ENCODE peak calls at places on chromosomes 4 and X, in six cellular contexts. A is fibroblast of lung, P is A673, H is fibroblast of mammary gland, V is RWPE2, Z is BJ. X is an unnamed sample.

GRCh38 chr4:41132055-41132683 is 82.2 kb downstream of the APBB2 start:
- DNase-seq in A (no peak), P (no peak), H (no peak), V (no peak), Z (no peak), X (no peak)

GRCh38 chrX:17967888-17968287 is 106.8 kb upstream of the RAI2 start:
- DNase-seq in A (no peak), P (no peak), H (no peak), V (no peak), Z (no peak), X (no peak)

GRCh38 chr4:134388351-134388750 is 186.8 kb upstream of the PABPC4L start:
- DNase-seq in A (no peak), P (no peak), H (no peak), V (no peak), Z (no peak), X (no peak)

GRCh38 chr4:45370370-45370769 is 644.0 kb upstream of the GNPDA2 start:
- DNase-seq in A (no peak), P (no peak), H (no peak), V (no peak), Z (no peak), X (no peak)

GRCh38 chr4:52107336-52107735 is 56.2 kb downstream of the SPATA18 start:
- DNase-seq in A (no peak), P (no peak), H (peak), V (no peak), Z (no peak), X (peak)

GRCh38 chrX:39814391-39814790 is 283.4 kb downstream of the BCOR start:
- DNase-seq in A (peak), P (peak), H (peak), V (no peak), Z (no peak), X (no peak)

GRCh38 chr4:82782626-82783025 is 16.0 kb downstream of the SCD5 start:
- DNase-seq in A (no peak), P (no peak), H (no peak), V (no peak), Z (no peak), X (no peak)

GRCh38 chrX:130246084-130246483 is 22.6 kb downstream of the ZNF280C start:
- DNase-seq in A (no peak), P (no peak), H (no peak), V (no peak), Z (no peak), X (no peak)

GRCh38 chrX:97616883-97617510 is 733.3 kb downstream of the RPA4 start:
- DNase-seq in A (peak), P (peak), H (peak), V (peak), Z (peak), X (peak)

GRCh38 chr4:94911141-94911540 is 153.4 kb downstream of the BMPR1B start:
- DNase-seq in A (no peak), P (no peak), H (no peak), V (no peak), Z (no peak), X (no peak)

GRCh38 chr4:8306511-8307021 is 37.0 kb downstream of the HTRA3 start:
- DNase-seq in A (no peak), P (no peak), H (no peak), V (peak), Z (no peak), X (no peak)

GRCh38 chr4:167100120-167100519 is 134.2 kb downstream of the SPOCK3 start:
- DNase-seq in A (peak), P (no peak), H (peak), V (no peak), Z (no peak), X (peak)

GRCh38 chr4:122732329-122733026 is at the start of gene BBS12:
- DNase-seq in A (peak), P (peak), H (peak), V (peak), Z (peak), X (peak)

GRCh38 chr4:122739174-122739573 is 6.7 kb downstream of the BBS12 start:
- DNase-seq in A (peak), P (no peak), H (peak), V (no peak), Z (peak), X (peak)

GRCh38 chr4:122731676-122732075 is 828 bp upstream of the BBS12 start:
- DNase-seq in A (no peak), P (no peak), H (no peak), V (no peak), Z (no peak), X (no peak)

GRCh38 chr4:122728781-122729330 is 3.6 kb upstream of the BBS12 start:
- DNase-seq in A (no peak), P (no peak), H (peak), V (no peak), Z (no peak), X (no peak)

GRCh38 chr4:122733805-122734155 is 1.3 kb downstream of the BBS12 start:
- DNase-seq in A (no peak), P (no peak), H (no peak), V (no peak), Z (no peak), X (no peak)
- H3K4me3 ChIP-seq in A (peak), P (peak), H (no peak), V (no peak), Z (peak), X (peak)

DNA sequence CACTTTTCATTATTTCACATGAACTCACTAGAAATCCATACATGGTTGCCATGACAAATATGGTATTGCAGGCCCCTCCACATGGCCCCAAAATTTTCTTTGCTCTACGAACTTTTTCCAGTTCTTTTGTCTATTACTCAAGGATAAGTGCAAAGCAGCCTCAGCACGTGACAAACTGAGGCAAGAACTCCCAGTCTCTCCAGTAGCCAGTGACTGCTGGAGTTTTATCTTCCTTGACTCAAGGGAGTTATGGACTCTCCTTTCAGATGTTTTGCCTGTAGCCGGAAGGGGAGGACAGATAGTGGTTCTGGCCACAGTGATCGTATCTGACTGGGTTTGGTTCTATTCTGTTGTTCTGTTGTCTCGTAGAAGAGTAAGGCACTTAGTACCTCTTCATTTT is 105.5 kb downstream of the ARHGAP24 start:
- DNase-seq in A (no peak), P (no peak), H (no peak), V (no peak), Z (no peak), X (no peak)
- TF ChIP-seq CTCF in A (no peak), P (no peak), H (no peak), V (no peak), Z (no peak), X (no peak)

DNA sequence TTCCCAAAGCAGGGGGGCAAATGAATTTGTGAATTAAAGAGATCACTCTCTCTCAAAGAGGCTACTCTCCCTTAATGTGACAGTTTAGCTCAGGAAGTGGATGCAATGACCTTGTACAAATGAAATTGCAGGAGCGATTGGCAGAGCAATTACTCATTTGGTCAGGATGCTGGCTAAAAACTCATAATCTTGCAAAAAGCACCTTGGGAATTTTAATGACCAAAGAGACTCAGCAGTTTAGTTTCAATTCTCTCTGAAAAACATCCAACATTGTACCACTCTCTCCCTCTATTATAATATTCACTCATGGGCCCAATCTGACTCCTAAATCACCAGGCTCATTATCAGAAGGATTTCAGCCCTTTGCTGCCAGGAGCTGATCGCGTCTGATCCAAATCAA is 26.1 kb downstream of the PDGFC start:
- DNase-seq in A (no peak), P (no peak), H (peak), V (no peak), Z (no peak), X (no peak)
- H3K4me3 ChIP-seq in A (peak), P (no peak), H (no peak), V (no peak), Z (no peak), X (no peak)

GRCh38 chrX:23554304-23554703 is 113.0 kb upstream of the PRDX4 start:
- DNase-seq in A (peak), P (peak), H (peak), V (no peak), Z (no peak), X (peak)
- TF ChIP-seq CTCF in A (peak), P (peak), H (peak), V (peak), Z (peak), X (peak)

DNA sequence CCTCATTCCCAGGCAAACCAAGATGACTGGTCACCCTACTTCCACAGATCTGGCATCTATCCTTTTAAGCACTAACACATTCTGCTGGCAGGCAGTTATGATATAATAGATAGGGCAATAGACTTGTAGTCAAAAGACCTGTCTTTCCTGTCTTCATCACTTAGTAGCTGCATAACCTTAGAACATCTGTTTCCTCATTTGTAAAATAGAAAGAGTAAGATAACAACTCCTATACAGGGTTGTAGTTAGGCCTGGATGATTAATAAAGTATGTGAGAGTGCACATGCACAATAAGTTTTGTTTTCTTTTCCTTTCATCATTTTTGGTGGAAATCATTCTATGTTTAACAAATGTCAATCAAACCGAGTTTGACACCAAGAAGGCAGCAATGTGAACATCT is 72.1 kb downstream of the GPR82 start:
- DNase-seq in A (no peak), P (no peak), H (no peak), V (no peak), Z (no peak), X (no peak)
- H3K4me3 ChIP-seq in A (no peak), P (no peak), H (no peak), V (no peak), Z (no peak), X (no peak)

GRCh38 chrX:46642145-46642544 is 68.6 kb downstream of the CHST7 start:
- DNase-seq in A (peak), P (peak), H (peak), V (no peak), Z (no peak), X (peak)
- TF ChIP-seq CTCF in A (peak), P (peak), H (peak), V (peak), Z (peak), X (peak)

GRCh38 chr4:26822546-26822945 is 38.1 kb upstream of the STIM2 start:
- DNase-seq in A (no peak), P (peak), H (no peak), V (no peak), Z (no peak), X (no peak)
- H3K4me3 ChIP-seq in A (no peak), P (no peak), H (no peak), V (no peak), Z (no peak), X (no peak)

DNA sequence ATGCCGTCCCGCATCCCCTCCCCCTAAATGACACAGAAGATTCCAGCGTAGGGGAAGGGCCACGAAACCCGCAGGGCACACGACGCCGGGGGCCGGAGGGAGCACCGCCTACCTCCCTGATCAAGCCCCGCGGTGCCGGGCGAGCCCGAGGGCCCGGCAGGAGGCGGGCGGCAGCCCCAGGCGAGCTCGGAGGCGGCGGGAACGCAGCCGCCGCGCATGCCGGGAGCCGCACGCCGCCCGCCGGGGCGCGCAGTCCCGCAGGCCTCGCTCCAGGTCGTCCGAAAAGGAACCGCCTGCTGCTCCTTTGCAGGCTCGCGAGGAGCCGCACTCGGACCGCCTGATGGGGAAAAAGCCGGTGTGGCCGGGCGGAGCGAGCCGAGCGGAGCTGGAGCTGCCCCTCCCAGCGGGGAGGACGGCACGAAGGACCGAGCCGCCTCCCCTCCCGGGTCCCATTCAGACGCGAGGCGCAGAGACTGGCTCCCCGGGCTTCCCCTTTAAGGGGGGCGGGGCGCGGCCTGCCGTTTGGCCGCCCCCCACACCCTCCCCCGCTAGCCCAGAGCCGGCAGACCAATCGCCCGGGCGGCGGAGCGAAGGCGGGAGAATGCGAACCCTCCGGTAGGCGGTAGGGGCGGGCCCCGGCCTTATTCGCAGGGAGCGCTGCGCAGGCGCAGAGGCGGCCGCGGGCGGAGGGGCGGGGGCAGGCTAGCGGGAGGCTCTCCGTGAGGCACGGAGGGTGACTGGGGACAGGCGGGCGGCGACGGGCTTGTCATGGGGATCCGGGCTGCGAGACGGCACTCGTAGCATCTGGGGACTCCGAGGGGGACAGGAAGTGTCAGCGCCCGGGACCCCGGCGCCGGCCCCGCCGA is 561 bp upstream of the ING2 start:
- DNase-seq in A (peak), P (peak), H (peak), V (peak), Z (peak), X (peak)
- TF ChIP-seq CTCF in A (no peak), P (no peak), H (peak), V (peak), Z (peak), X (no peak)

X was measured in astrocyte of the spinal cord.